ENCODE peak calls at places on chromosomes 4 and X, in seven cellular contexts. N is pancreas, P is left cardiac atrium, J is A549, U is left ventricle myocardium superior, A is right lobe of liver, Q is RWPE2. Z is an unnamed sample.

GRCh38 chr4:74522251-74522991 is 77.5 kb downstream of the AREG start:
- ATAC-seq in N (no peak), P (no peak), J (no peak), U (no peak), A (no peak), Q (no peak), Z (no peak)

GRCh38 chr4:37138789-37139188 is 105.8 kb upstream of the NWD2 start:
- ATAC-seq in N (no peak), P (no peak), J (no peak), U (no peak), A (no peak), Q (no peak), Z (no peak)

GRCh38 chrX:39836802-39837420 is 260.8 kb downstream of the BCOR start:
- ATAC-seq in N (peak), P (no peak), J (no peak), U (peak), A (peak), Q (no peak), Z (peak)

GRCh38 chrX:131565909-131566308 is 22.0 kb downstream of the OR13H1 start:
- ATAC-seq in N (no peak), P (no peak), J (peak), U (no peak), A (no peak), Q (no peak), Z (no peak)

GRCh38 chr4:19945501-19945900 is 306.2 kb upstream of the SLIT2 start:
- ATAC-seq in N (no peak), P (no peak), J (no peak), U (no peak), A (no peak), Q (peak), Z (no peak)

GRCh38 chrX:47574096-47574553 is 8.1 kb upstream of the TIMP1 start:
- ATAC-seq in N (no peak), P (peak), J (no peak), U (peak), A (no peak), Q (no peak), Z (no peak)

GRCh38 chr4:141134586-141134985 is 1.3 kb upstream of the RNF150 start:
- ATAC-seq in N (no peak), P (no peak), J (no peak), U (no peak), A (no peak), Q (no peak), Z (no peak)

GRCh38 chr4:74537459-74537858 is 92.5 kb downstream of the AREG start:
- ATAC-seq in N (no peak), P (no peak), J (no peak), U (no peak), A (no peak), Q (no peak), Z (no peak)

GRCh38 chr4:184487503-184487902 is 13.2 kb upstream of the IRF2 start:
- ATAC-seq in N (no peak), P (no peak), J (no peak), U (no peak), A (no peak), Q (no peak), Z (peak)

GRCh38 chrX:104929324-104929723 is 291.2 kb downstream of the TEX13A start:
- ATAC-seq in N (no peak), P (no peak), J (no peak), U (no peak), A (no peak), Q (no peak), Z (no peak)